ENCODE peak calls at places on chromosomes 3 and 15, in eight cellular contexts. One of them, this sample, is unnamed. For H3K4me1, the result is how much of the 10 kb centered on the place peaks cover.

GRCh38 chr3:62134061-62134496 is 239.3 kb downstream of the FEZF2 start:
- DNase-seq in hepatocyte: no peak
- DNase-seq in SJSA1: no peak
- DNase-seq in IMR-90: peak
- DNase-seq in Panc1: no peak
- DNase-seq in CD4-positive, CD25-positive, alpha-beta regulatory T cell: no peak
- DNase-seq in cardiac muscle cell: peak
- DNase-seq in colonic mucosa: peak
- DNase-seq in this sample: no peak

GRCh38 chr3:55903680-55904079 is 416.6 kb upstream of the WNT5A start:
- DNase-seq in hepatocyte: no peak
- DNase-seq in IMR-90: no peak
- DNase-seq in colonic mucosa: no peak
- DNase-seq in CD4-positive, CD25-positive, alpha-beta regulatory T cell: no peak
- DNase-seq in cardiac muscle cell: no peak
- DNase-seq in SJSA1: no peak
- DNase-seq in Panc1: no peak
- DNase-seq in this sample: no peak

GRCh38 chr15:77537006-77537405 is 95.7 kb downstream of the LINGO1 start:
- DNase-seq in CD4-positive, CD25-positive, alpha-beta regulatory T cell: no peak
- DNase-seq in cardiac muscle cell: no peak
- DNase-seq in Panc1: no peak
- DNase-seq in colonic mucosa: no peak
- DNase-seq in IMR-90: no peak
- DNase-seq in SJSA1: no peak
- DNase-seq in hepatocyte: no peak
- DNase-seq in this sample: no peak

GRCh38 chr15:43132830-43133428 is 457 bp upstream of the TMEM62 start:
- DNase-seq in cardiac muscle cell: no peak
- DNase-seq in hepatocyte: no peak
- DNase-seq in IMR-90: no peak
- DNase-seq in colonic mucosa: peak
- DNase-seq in Panc1: no peak
- DNase-seq in SJSA1: no peak
- DNase-seq in CD4-positive, CD25-positive, alpha-beta regulatory T cell: no peak
- DNase-seq in this sample: no peak

GRCh38 chr3:105715372-105715771 is 153.4 kb downstream of the CBLB start:
- DNase-seq in colonic mucosa: no peak
- DNase-seq in cardiac muscle cell: peak
- DNase-seq in IMR-90: peak
- DNase-seq in Panc1: no peak
- DNase-seq in hepatocyte: no peak
- DNase-seq in SJSA1: no peak
- DNase-seq in CD4-positive, CD25-positive, alpha-beta regulatory T cell: no peak
- DNase-seq in this sample: no peak

GRCh38 chr3:63349583-63350177 is 71.6 kb downstream of the SYNPR start:
- DNase-seq in IMR-90: peak
- DNase-seq in hepatocyte: peak
- DNase-seq in Panc1: peak
- DNase-seq in SJSA1: peak
- DNase-seq in CD4-positive, CD25-positive, alpha-beta regulatory T cell: no peak
- DNase-seq in colonic mucosa: peak
- DNase-seq in cardiac muscle cell: peak
- DNase-seq in this sample: peak

GRCh38 chr3:60935709-60936108 is 315.5 kb downstream of the FHIT start:
- DNase-seq in CD4-positive, CD25-positive, alpha-beta regulatory T cell: no peak
- DNase-seq in cardiac muscle cell: peak
- DNase-seq in Panc1: peak
- DNase-seq in IMR-90: peak
- DNase-seq in SJSA1: no peak
- DNase-seq in hepatocyte: no peak
- DNase-seq in colonic mucosa: no peak
- DNase-seq in this sample: no peak

GRCh38 chr3:87209115-87209514 is 18.0 kb upstream of the CHMP2B start:
- DNase-seq in SJSA1: no peak
- DNase-seq in CD4-positive, CD25-positive, alpha-beta regulatory T cell: no peak
- DNase-seq in cardiac muscle cell: no peak
- DNase-seq in Panc1: no peak
- DNase-seq in IMR-90: no peak
- DNase-seq in hepatocyte: no peak
- DNase-seq in colonic mucosa: no peak
- DNase-seq in this sample: no peak

GRCh38 chr15:68791431-68792283 is 29.0 kb downstream of the ANP32A start:
- DNase-seq in CD4-positive, CD25-positive, alpha-beta regulatory T cell: peak
- DNase-seq in hepatocyte: no peak
- DNase-seq in SJSA1: no peak
- DNase-seq in colonic mucosa: no peak
- DNase-seq in cardiac muscle cell: no peak
- DNase-seq in IMR-90: no peak
- DNase-seq in Panc1: no peak
- DNase-seq in this sample: peak

GRCh38 chr3:52528596-52529375 is 4.9 kb downstream of the NT5DC2 start:
- DNase-seq in CD4-positive, CD25-positive, alpha-beta regulatory T cell: no peak
- DNase-seq in Panc1: no peak
- DNase-seq in cardiac muscle cell: no peak
- DNase-seq in IMR-90: no peak
- DNase-seq in colonic mucosa: no peak
- DNase-seq in SJSA1: no peak
- DNase-seq in hepatocyte: no peak
- DNase-seq in this sample: no peak

GRCh38 chr3:33131328-33132018 is 17.7 kb downstream of the CRTAP start:
- DNase-seq in SJSA1: peak
- DNase-seq in cardiac muscle cell: peak
- DNase-seq in hepatocyte: peak
- DNase-seq in colonic mucosa: peak
- DNase-seq in CD4-positive, CD25-positive, alpha-beta regulatory T cell: peak
- DNase-seq in Panc1: no peak
- DNase-seq in IMR-90: peak
- DNase-seq in this sample: no peak

GRCh38 chr3:108301695-108302404 is 5.5 kb downstream of the HHLA2 start:
- DNase-seq in Panc1: no peak
- DNase-seq in SJSA1: no peak
- DNase-seq in cardiac muscle cell: no peak
- DNase-seq in hepatocyte: no peak
- DNase-seq in CD4-positive, CD25-positive, alpha-beta regulatory T cell: no peak
- DNase-seq in colonic mucosa: no peak
- DNase-seq in IMR-90: peak
- DNase-seq in this sample: no peak

GRCh38 chr3:122929188-122929465 is 98.4 kb downstream of the SEMA5B start:
- DNase-seq in cardiac muscle cell: peak
- DNase-seq in Panc1: no peak
- DNase-seq in hepatocyte: no peak
- DNase-seq in SJSA1: no peak
- DNase-seq in colonic mucosa: no peak
- DNase-seq in IMR-90: no peak
- DNase-seq in CD4-positive, CD25-positive, alpha-beta regulatory T cell: no peak
- DNase-seq in this sample: no peak

GRCh38 chr15:101115318-101115886 is 136.4 kb downstream of the CHSY1 start:
- DNase-seq in cardiac muscle cell: peak
- DNase-seq in hepatocyte: no peak
- DNase-seq in IMR-90: no peak
- DNase-seq in SJSA1: no peak
- DNase-seq in CD4-positive, CD25-positive, alpha-beta regulatory T cell: no peak
- DNase-seq in Panc1: no peak
- DNase-seq in colonic mucosa: no peak
- DNase-seq in this sample: no peak

GRCh38 chr15:64851503-64851840 is 9.8 kb downstream of the PLEKHO2 start:
- DNase-seq in IMR-90: peak
- DNase-seq in SJSA1: peak
- DNase-seq in colonic mucosa: no peak
- DNase-seq in hepatocyte: peak
- DNase-seq in Panc1: no peak
- DNase-seq in CD4-positive, CD25-positive, alpha-beta regulatory T cell: no peak
- DNase-seq in cardiac muscle cell: peak
- DNase-seq in this sample: no peak

GRCh38 chr3:103672346-103672745 is 1237.5 kb downstream of the ZPLD1 start:
- DNase-seq in hepatocyte: no peak
- DNase-seq in IMR-90: no peak
- DNase-seq in Panc1: no peak
- DNase-seq in SJSA1: no peak
- DNase-seq in cardiac muscle cell: no peak
- DNase-seq in CD4-positive, CD25-positive, alpha-beta regulatory T cell: no peak
- DNase-seq in colonic mucosa: no peak
- DNase-seq in this sample: no peak

GRCh38 chr15:64552281-64552948 is 92.0 kb downstream of the ZNF609 start:
- DNase-seq in Panc1: no peak
- DNase-seq in cardiac muscle cell: no peak
- DNase-seq in CD4-positive, CD25-positive, alpha-beta regulatory T cell: no peak
- DNase-seq in hepatocyte: no peak
- DNase-seq in SJSA1: no peak
- DNase-seq in colonic mucosa: no peak
- DNase-seq in IMR-90: no peak
- DNase-seq in this sample: no peak

GRCh38 chr15:90340345-90340744 is 11.7 kb upstream of the ZNF774 start:
- DNase-seq in cardiac muscle cell: no peak
- DNase-seq in colonic mucosa: peak
- DNase-seq in Panc1: no peak
- DNase-seq in CD4-positive, CD25-positive, alpha-beta regulatory T cell: no peak
- DNase-seq in IMR-90: no peak
- DNase-seq in SJSA1: no peak
- DNase-seq in hepatocyte: peak
- DNase-seq in this sample: no peak
- H3K4me1 ChIP-seq in cardiac muscle cell: under half
- H3K4me1 ChIP-seq in colonic mucosa: under half
- H3K4me1 ChIP-seq in Panc1: under half
- H3K4me1 ChIP-seq in CD4-positive, CD25-positive, alpha-beta regulatory T cell: under half
- H3K4me1 ChIP-seq in IMR-90: under half
- H3K4me1 ChIP-seq in SJSA1: under half
- H3K4me1 ChIP-seq in hepatocyte: under half
- H3K4me1 ChIP-seq in this sample: under half

GRCh38 chr3:157087398-157088132 is 72.4 kb downstream of the CCNL1 start:
- DNase-seq in IMR-90: no peak
- DNase-seq in colonic mucosa: no peak
- DNase-seq in Panc1: no peak
- DNase-seq in hepatocyte: no peak
- DNase-seq in SJSA1: no peak
- DNase-seq in CD4-positive, CD25-positive, alpha-beta regulatory T cell: no peak
- DNase-seq in cardiac muscle cell: peak
- DNase-seq in this sample: no peak
- H3K4me3 ChIP-seq in IMR-90: peak
- H3K4me3 ChIP-seq in colonic mucosa: no peak
- H3K4me3 ChIP-seq in Panc1: no peak
- H3K4me3 ChIP-seq in hepatocyte: no peak
- H3K4me3 ChIP-seq in SJSA1: peak
- H3K4me3 ChIP-seq in CD4-positive, CD25-positive, alpha-beta regulatory T cell: peak
- H3K4me3 ChIP-seq in cardiac muscle cell: peak
- H3K4me3 ChIP-seq in this sample: no peak

DNA sequence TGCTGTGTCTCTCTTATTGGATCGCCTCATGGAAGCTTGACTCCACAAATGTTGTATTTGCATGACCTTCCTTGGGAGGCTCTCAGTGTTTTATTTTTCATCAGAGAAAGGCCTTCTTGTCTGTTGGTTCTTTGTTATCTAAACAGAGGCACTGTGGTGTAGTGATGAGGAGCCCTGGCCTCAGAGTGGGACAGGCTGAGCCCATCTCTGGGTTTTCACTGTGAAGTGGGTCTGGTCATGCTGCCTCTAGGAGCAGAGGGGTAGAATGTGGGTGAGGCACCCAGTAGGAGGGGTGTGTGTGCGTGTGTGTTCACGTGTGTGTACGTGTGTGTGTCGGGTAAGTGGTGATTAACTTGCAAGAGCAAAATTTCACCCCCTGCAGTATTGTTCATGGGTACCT is 14.4 kb downstream of the KLF13 start:
- DNase-seq in Panc1: no peak
- DNase-seq in cardiac muscle cell: no peak
- DNase-seq in hepatocyte: no peak
- DNase-seq in SJSA1: no peak
- DNase-seq in IMR-90: no peak
- DNase-seq in colonic mucosa: no peak
- DNase-seq in CD4-positive, CD25-positive, alpha-beta regulatory T cell: no peak
- DNase-seq in this sample: peak
- H3K4me1 ChIP-seq in Panc1: under half
- H3K4me1 ChIP-seq in cardiac muscle cell: under half
- H3K4me1 ChIP-seq in hepatocyte: under half
- H3K4me1 ChIP-seq in SJSA1: under half
- H3K4me1 ChIP-seq in IMR-90: under half
- H3K4me1 ChIP-seq in colonic mucosa: half or more
- H3K4me1 ChIP-seq in CD4-positive, CD25-positive, alpha-beta regulatory T cell: half or more
- H3K4me1 ChIP-seq in this sample: half or more

GRCh38 chr3:155746703-155747102 is 1.8 kb upstream of the PLCH1 start:
- DNase-seq in CD4-positive, CD25-positive, alpha-beta regulatory T cell: no peak
- DNase-seq in IMR-90: no peak
- DNase-seq in hepatocyte: no peak
- DNase-seq in SJSA1: no peak
- DNase-seq in colonic mucosa: no peak
- DNase-seq in Panc1: no peak
- DNase-seq in cardiac muscle cell: no peak
- DNase-seq in this sample: no peak

GRCh38 chr3:155747286-155747685 is 2.4 kb upstream of the PLCH1 start:
- DNase-seq in cardiac muscle cell: no peak
- DNase-seq in Panc1: no peak
- DNase-seq in SJSA1: no peak
- DNase-seq in IMR-90: no peak
- DNase-seq in hepatocyte: no peak
- DNase-seq in colonic mucosa: no peak
- DNase-seq in CD4-positive, CD25-positive, alpha-beta regulatory T cell: no peak
- DNase-seq in this sample: no peak

GRCh38 chr3:155744626-155745324 is at the start of gene PLCH1:
- DNase-seq in colonic mucosa: peak
- DNase-seq in cardiac muscle cell: peak
- DNase-seq in CD4-positive, CD25-positive, alpha-beta regulatory T cell: peak
- DNase-seq in IMR-90: peak
- DNase-seq in Panc1: no peak
- DNase-seq in SJSA1: peak
- DNase-seq in hepatocyte: peak
- DNase-seq in this sample: peak

GRCh38 chr3:155744091-155744625 is 713 bp downstream of the PLCH1 start:
- DNase-seq in Panc1: no peak
- DNase-seq in cardiac muscle cell: peak
- DNase-seq in colonic mucosa: peak
- DNase-seq in hepatocyte: peak
- DNase-seq in SJSA1: peak
- DNase-seq in CD4-positive, CD25-positive, alpha-beta regulatory T cell: peak
- DNase-seq in IMR-90: peak
- DNase-seq in this sample: peak

GRCh38 chr3:155745795-155746550 is 1.1 kb upstream of the PLCH1 start:
- DNase-seq in colonic mucosa: peak
- DNase-seq in SJSA1: no peak
- DNase-seq in cardiac muscle cell: peak
- DNase-seq in Panc1: no peak
- DNase-seq in CD4-positive, CD25-positive, alpha-beta regulatory T cell: no peak
- DNase-seq in hepatocyte: peak
- DNase-seq in IMR-90: no peak
- DNase-seq in this sample: no peak
- H3K4me3 ChIP-seq in colonic mucosa: peak
- H3K4me3 ChIP-seq in SJSA1: no peak
- H3K4me3 ChIP-seq in cardiac muscle cell: no peak
- H3K4me3 ChIP-seq in Panc1: no peak
- H3K4me3 ChIP-seq in CD4-positive, CD25-positive, alpha-beta regulatory T cell: peak
- H3K4me3 ChIP-seq in hepatocyte: no peak
- H3K4me3 ChIP-seq in IMR-90: no peak
- H3K4me3 ChIP-seq in this sample: no peak

This sample was measured in CD4-positive, alpha-beta memory T cell.